ENCODE peak calls at places on chromosomes 1 and 21, in seven cellular contexts. V is endothelial cell; Q is naive thymus-derived CD8-positive, alpha-beta T cell; T is NCI-H345; J is T-helper 17 cell; S is NCI-H1930; B is LoVo. Y is an unnamed sample.

GRCh38 chr1:200429221-200429751 is 19.4 kb upstream of the ZNF281 start:
- DNase-seq in Q (no peak), S (no peak), B (no peak), T (no peak), V (no peak), J (no peak), Y (no peak)

GRCh38 chr1:113903496-113904291 is 905 bp downstream of the AP4B1 start:
- DNase-seq in Q (no peak), V (no peak), T (no peak), J (no peak), S (no peak), B (no peak), Y (no peak)

GRCh38 chr1:247936415-247936814 is 11.7 kb downstream of the OR2AJ1 start:
- DNase-seq in B (no peak), Q (no peak), S (no peak), V (no peak), T (no peak), J (no peak), Y (no peak)

GRCh38 chr1:184604152-184604900 is 150.3 kb downstream of the EDEM3 start:
- DNase-seq in V (no peak), Q (no peak), S (no peak), J (no peak), B (no peak), T (no peak), Y (no peak)

GRCh38 chr1:200965111-200965510 is 58.4 kb downstream of the KIF21B start:
- DNase-seq in S (no peak), V (no peak), Q (no peak), B (no peak), T (no peak), J (no peak), Y (no peak)

GRCh38 chr21:40603774-40604173 is 243.2 kb downstream of the DSCAM start:
- DNase-seq in T (no peak), J (no peak), S (no peak), B (no peak), Q (no peak), V (no peak), Y (no peak)

GRCh38 chr1:14599173-14599754 is 779 bp downstream of the KAZN start:
- DNase-seq in S (no peak), T (no peak), B (no peak), V (peak), Q (no peak), J (no peak), Y (no peak)

GRCh38 chr21:39911286-39911685 is 44.0 kb downstream of the PCP4 start:
- DNase-seq in S (peak), B (peak), J (no peak), Q (no peak), T (peak), V (no peak), Y (no peak)

GRCh38 chr1:2822621-2823145 is 21.2 kb upstream of the TTC34 start:
- DNase-seq in B (no peak), J (no peak), S (no peak), V (no peak), Q (no peak), T (no peak), Y (no peak)

GRCh38 chr21:32611471-32611997 is 643 bp downstream of the CFAP298 start:
- DNase-seq in B (peak), V (peak), J (no peak), T (peak), S (no peak), Q (no peak), Y (no peak)

GRCh38 chr1:237141471-237141870 is 99.5 kb downstream of the RYR2 start:
- DNase-seq in V (no peak), T (no peak), Q (no peak), B (no peak), S (no peak), J (no peak), Y (no peak)

GRCh38 chr1:23394176-23394575 is 24.5 kb upstream of the ZNF436 start:
- DNase-seq in T (no peak), V (no peak), Q (no peak), S (no peak), J (no peak), B (no peak), Y (no peak)

GRCh38 chr1:164767257-164768044 is 208.5 kb downstream of the PBX1 start:
- DNase-seq in J (no peak), B (no peak), Q (no peak), V (no peak), T (no peak), S (no peak), Y (no peak)

GRCh38 chr1:116111196-116112021 is at the start of gene MAB21L3:
- DNase-seq in S (no peak), T (no peak), Q (no peak), B (peak), J (no peak), V (no peak), Y (no peak)

GRCh38 chr1:203196371-203196770 is 9.9 kb upstream of the CHI3L1 start:
- DNase-seq in B (no peak), T (no peak), V (no peak), Q (no peak), J (no peak), S (no peak), Y (no peak)

GRCh38 chr1:227214170-227214569 is 104.1 kb downstream of the CDC42BPA start:
- DNase-seq in B (no peak), V (no peak), J (no peak), Q (no peak), T (no peak), S (no peak), Y (no peak)

GRCh38 chr1:150764617-150765090 is 924 bp downstream of the CTSS start:
- DNase-seq in J (no peak), V (no peak), S (no peak), Q (no peak), B (peak), T (no peak), Y (no peak)

GRCh38 chr1:247409869-247410544 is 6.0 kb upstream of the NLRP3 start:
- DNase-seq in J (no peak), B (no peak), T (no peak), Q (no peak), V (no peak), S (no peak), Y (no peak)

GRCh38 chr1:207811920-207812720 is 60.3 kb downstream of the CD46 start:
- DNase-seq in S (no peak), T (no peak), V (peak), Q (no peak), B (no peak), J (no peak), Y (no peak)

GRCh38 chr1:54516249-54516920 is 31.6 kb upstream of the ACOT11 start:
- DNase-seq in V (no peak), T (no peak), Q (no peak), B (peak), J (no peak), S (no peak), Y (no peak)

GRCh38 chr1:9014475-9015375 is 11.5 kb downstream of the SLC2A7 start:
- DNase-seq in V (no peak), Q (no peak), S (no peak), J (no peak), T (no peak), B (no peak), Y (no peak)

GRCh38 chr1:236287757-236288619 is 6.2 kb upstream of the ERO1B start:
- DNase-seq in V (no peak), Q (no peak), B (no peak), J (no peak), S (peak), T (no peak), Y (peak)

GRCh38 chr1:916173-917075 is 7.3 kb upstream of the SAMD11 start:
- DNase-seq in T (no peak), J (no peak), S (no peak), V (no peak), B (no peak), Q (no peak), Y (no peak)

GRCh38 chr1:7888248-7889010 is 35.6 kb upstream of the UTS2 start:
- DNase-seq in Q (no peak), V (no peak), S (no peak), J (no peak), T (no peak), B (no peak), Y (no peak)

GRCh38 chr1:145826030-145826429 is 2.0 kb downstream of the POLR3C start:
- DNase-seq in T (no peak), B (no peak), V (no peak), S (no peak), J (no peak), Q (no peak), Y (no peak)

GRCh38 chr1:112748396-112748795 is 33.3 kb upstream of the PPM1J start:
- DNase-seq in S (no peak), V (no peak), T (no peak), B (no peak), Q (no peak), J (no peak), Y (no peak)

GRCh38 chr1:22763479-22764200 is 53.0 kb downstream of the EPHB2 start:
- DNase-seq in B (no peak), T (no peak), Q (no peak), V (no peak), J (no peak), S (no peak), Y (no peak)

GRCh38 chr1:232018512-232019340 is 392.1 kb downstream of the DISC1 start:
- DNase-seq in T (no peak), V (no peak), B (no peak), J (no peak), S (no peak), Q (no peak), Y (no peak)

GRCh38 chr1:228846952-228847351 is 111.7 kb downstream of the RHOU start:
- DNase-seq in Q (no peak), S (no peak), J (no peak), V (no peak), B (no peak), T (no peak), Y (no peak)

GRCh38 chr1:89274431-89274857 is 1.8 kb upstream of the GBP5 start:
- DNase-seq in V (no peak), Q (no peak), J (no peak), S (no peak), B (no peak), T (no peak), Y (no peak)

GRCh38 chr1:94309216-94309615 is 71.8 kb upstream of the ARHGAP29 start:
- DNase-seq in J (no peak), B (no peak), V (no peak), Q (no peak), S (no peak), T (no peak), Y (no peak)

GRCh38 chr1:41474490-41475271 is 9.8 kb downstream of the EDN2 start:
- DNase-seq in S (no peak), V (no peak), Q (no peak), J (no peak), T (no peak), B (peak), Y (no peak)